ENCODE peak calls at places on chromosomes 12 and 14, in eight cellular contexts. D is SK-N-SH, Y is A549, P is tibial nerve, U is sigmoid colon, N is transverse colon, A is GM12878, Z is ovary. B is an unnamed sample. For H3K4me1, the result is how much of the 10 kb centered on the place peaks cover.

GRCh38 chr14:79363291-79363690 is 848.0 kb downstream of the DIO2 start:
- DNase-seq in D (no peak), Y (no peak), P (no peak), U (no peak), N (no peak), A (no peak), Z (no peak), B (no peak)

GRCh38 chr12:117742721-117743120 is 226.1 kb downstream of the KSR2 start:
- DNase-seq in D (no peak), Y (no peak), P (no peak), U (no peak), N (no peak), A (no peak), Z (no peak), B (no peak)

GRCh38 chr12:132711169-132711843 is 664 bp downstream of the PGAM5 start:
- DNase-seq in D (peak), Y (no peak), P (no peak), U (no peak), N (peak), A (no peak), Z (no peak), B (no peak)

GRCh38 chr14:41609704-41610183 is 3.1 kb downstream of the LRFN5 start:
- DNase-seq in D (peak), Y (peak), P (no peak), U (peak), N (no peak), A (no peak), Z (no peak), B (no peak)

GRCh38 chr12:45974883-45975282 is 15.5 kb downstream of the SCAF11 start:
- DNase-seq in D (no peak), Y (no peak), P (no peak), U (no peak), N (no peak), A (no peak), Z (no peak), B (no peak)

GRCh38 chr14:103847439-103847953 is at the start of gene PPP1R13B:
- DNase-seq in D (peak), Y (peak), P (peak), U (peak), N (peak), A (peak), Z (peak), B (peak)

GRCh38 chr14:104600141-104600643 is 4.4 kb downstream of the TMEM179 start:
- DNase-seq in D (peak), Y (peak), P (no peak), U (no peak), N (no peak), A (no peak), Z (no peak), B (no peak)

GRCh38 chr14:20327005-20327869 is 5.8 kb downstream of the CCNB1IP1 start:
- DNase-seq in D (peak), Y (peak), P (no peak), U (no peak), N (no peak), A (peak), Z (no peak), B (no peak)

GRCh38 chr12:79677667-79678066 is 13.1 kb downstream of the PAWR start:
- DNase-seq in D (no peak), Y (no peak), P (no peak), U (no peak), N (no peak), A (no peak), Z (no peak), B (no peak)

GRCh38 chr14:34218866-34219265 is 243.2 kb downstream of the SPTSSA start:
- DNase-seq in D (no peak), Y (no peak), P (no peak), U (no peak), N (no peak), A (no peak), Z (no peak), B (no peak)

GRCh38 chr14:55884819-55885218 is 233.4 kb upstream of the PELI2 start:
- DNase-seq in D (no peak), Y (no peak), P (no peak), U (no peak), N (no peak), A (no peak), Z (no peak), B (peak)

GRCh38 chr14:78297843-78298242 is 127.7 kb downstream of the NRXN3 start:
- DNase-seq in D (no peak), Y (no peak), P (no peak), U (no peak), N (no peak), A (no peak), Z (no peak), B (no peak)

GRCh38 chr14:31955941-31956579 is 121.0 kb upstream of the ARHGAP5 start:
- DNase-seq in D (no peak), Y (peak), P (no peak), U (no peak), N (no peak), A (no peak), Z (no peak), B (no peak)

GRCh38 chr14:98840076-98840475 is 431.9 kb downstream of the BCL11B start:
- DNase-seq in D (no peak), Y (no peak), P (no peak), U (no peak), N (no peak), A (no peak), Z (no peak), B (no peak)

GRCh38 chr14:100019156-100019882 is 45.9 kb upstream of the EVL start:
- DNase-seq in D (peak), Y (peak), P (no peak), U (no peak), N (no peak), A (no peak), Z (peak), B (no peak)

GRCh38 chr12:114168061-114168460 is 201.9 kb upstream of the RBM19 start:
- DNase-seq in D (no peak), Y (no peak), P (no peak), U (no peak), N (no peak), A (no peak), Z (no peak), B (no peak)

GRCh38 chr14:57122129-57122528 is 146.6 kb downstream of the EXOC5 start:
- DNase-seq in D (peak), Y (no peak), P (no peak), U (no peak), N (no peak), A (no peak), Z (no peak), B (no peak)

GRCh38 chr12:3042394-3042793 is 34.8 kb upstream of the TSPAN9 start:
- DNase-seq in D (no peak), Y (no peak), P (no peak), U (no peak), N (no peak), A (no peak), Z (no peak), B (no peak)

GRCh38 chr14:44316647-44317432 is 190.2 kb downstream of the FSCB start:
- DNase-seq in D (no peak), Y (peak), P (no peak), U (no peak), N (peak), A (no peak), Z (no peak), B (no peak)

GRCh38 chr12:90027889-90028570 is 319.4 kb upstream of the ATP2B1 start:
- DNase-seq in D (peak), Y (no peak), P (no peak), U (no peak), N (no peak), A (no peak), Z (no peak), B (no peak)

GRCh38 chr12:62692884-62693283 is 226.3 kb downstream of the MON2 start:
- DNase-seq in D (no peak), Y (peak), P (no peak), U (no peak), N (no peak), A (no peak), Z (no peak), B (no peak)

GRCh38 chr12:90368081-90368480 is 586.9 kb downstream of the CCER1 start:
- DNase-seq in D (no peak), Y (no peak), P (no peak), U (no peak), N (no peak), A (no peak), Z (no peak), B (no peak)

GRCh38 chr12:24948452-24948815 is 467 bp downstream of the BCAT1 start:
- DNase-seq in D (peak), Y (peak), P (no peak), U (no peak), N (no peak), A (peak), Z (no peak), B (no peak)

GRCh38 chr12:28869197-28869596 is 279.9 kb upstream of the FAR2 start:
- DNase-seq in D (peak), Y (peak), P (no peak), U (no peak), N (no peak), A (no peak), Z (no peak), B (no peak)

GRCh38 chr12:122018457-122018856 is 3.2 kb upstream of the BCL7A start:
- DNase-seq in D (no peak), Y (no peak), P (no peak), U (no peak), N (no peak), A (no peak), Z (no peak), B (no peak)

GRCh38 chr14:105537580-105538474 is 11.4 kb downstream of the TMEM121 start:
- DNase-seq in D (peak), Y (no peak), P (no peak), U (peak), N (peak), A (no peak), Z (peak), B (no peak)

GRCh38 chr14:81161749-81162148 is 59.0 kb downstream of the GTF2A1 start:
- DNase-seq in D (no peak), Y (no peak), P (no peak), U (no peak), N (no peak), A (no peak), Z (no peak), B (no peak)

GRCh38 chr14:32525591-32525990 is 196.5 kb downstream of the AKAP6 start:
- DNase-seq in D (no peak), Y (no peak), P (no peak), U (no peak), N (no peak), A (no peak), Z (no peak), B (no peak)

GRCh38 chr12:84995646-84996045 is 40.4 kb downstream of the TSPAN19 start:
- DNase-seq in D (no peak), Y (no peak), P (no peak), U (no peak), N (no peak), A (no peak), Z (no peak), B (no peak)

GRCh38 chr12:56474389-56474788 is 6.0 kb downstream of the SPRYD4 start:
- DNase-seq in D (no peak), Y (no peak), P (no peak), U (no peak), N (no peak), A (no peak), Z (no peak), B (no peak)

GRCh38 chr12:12482959-12483358 is 79.7 kb downstream of the DUSP16 start:
- DNase-seq in D (no peak), Y (no peak), P (no peak), U (no peak), N (no peak), A (no peak), Z (no peak), B (no peak)

GRCh38 chr12:49828143-49829091 is at the start of gene NCKAP5L:
- DNase-seq in D (peak), Y (peak), P (peak), U (peak), N (peak), A (no peak), Z (peak), B (peak)

GRCh38 chr14:91983571-91983970 is 36.1 kb upstream of the FBLN5 start:
- DNase-seq in D (no peak), Y (no peak), P (no peak), U (no peak), N (no peak), A (no peak), Z (no peak), B (no peak)

GRCh38 chr12:34304001-34304400 is 281.7 kb downstream of the ALG10 start:
- DNase-seq in D (no peak), Y (no peak), P (no peak), U (no peak), N (no peak), A (no peak), Z (no peak), B (no peak)

GRCh38 chr12:68227356-68227755 is 1.7 kb upstream of the IL26 start:
- DNase-seq in D (no peak), Y (no peak), P (no peak), U (no peak), N (no peak), A (no peak), Z (no peak), B (no peak)
- H3K4me1 ChIP-seq in D (under half), Y (under half), P (under half), U (under half), N (under half), A (under half), Z (under half), B (under half)

GRCh38 chr14:37558740-37559139 is 36.3 kb downstream of the FOXA1 start:
- DNase-seq in D (no peak), Y (no peak), P (no peak), U (no peak), N (no peak), A (no peak), Z (no peak), B (no peak)

GRCh38 chr14:37563189-37563588 is 31.9 kb downstream of the FOXA1 start:
- DNase-seq in D (no peak), Y (no peak), P (no peak), U (no peak), N (no peak), A (no peak), Z (no peak), B (no peak)

GRCh38 chr14:37553935-37554550 is 41.0 kb downstream of the FOXA1 start:
- DNase-seq in D (no peak), Y (no peak), P (no peak), U (no peak), N (no peak), A (no peak), Z (no peak), B (no peak)

GRCh38 chr14:37559386-37559785 is 35.7 kb downstream of the FOXA1 start:
- DNase-seq in D (no peak), Y (no peak), P (no peak), U (no peak), N (no peak), A (no peak), Z (no peak), B (no peak)
- TF ChIP-seq EP300 in D (no peak), Y (no peak), P (no peak), U (no peak), N (no peak), A (no peak), Z (no peak), B (no peak)

GRCh38 chr14:65290830-65291229 is 121.7 kb upstream of the FUT8 start:
- DNase-seq in D (no peak), Y (peak), P (no peak), U (no peak), N (no peak), A (no peak), Z (no peak), B (no peak)
- H3K4me1 ChIP-seq in D (under half), Y (under half), P (under half), U (under half), N (under half), A (half or more), Z (under half), B (under half)

GRCh38 chr12:92593734-92594402 is 108.9 kb upstream of the PLEKHG7 start:
- DNase-seq in D (no peak), Y (peak), P (no peak), U (peak), N (peak), A (peak), Z (no peak), B (no peak)
- TF ChIP-seq EP300 in D (no peak), Y (peak), P (no peak), U (no peak), N (no peak), A (peak), Z (no peak), B (no peak)

B was measured in esophagus muscularis mucosa.